ENCODE peak calls at places on chromosomes 16 and 17, in nine cellular contexts. J is amniotic stem cell; Q is T-helper 9 cell; E is activated effector memory CD4-positive, alpha-beta T cell treated with Interleukin-2 at 50 U/mL for 16 hours; P is H1; Y is NCI-H1436; B is LNCaP clone FGC; L is NCI-H2029; V is activated T-cell treated with anti-CD3 and anti-CD28 coated beads, Interleukin-2, amount 50 U/mL, for 48 hours. F is an unnamed sample.
A peak's percentile ranks its signal among the peaks of the same experiment; 100 is the strongest.

GRCh38 chr16:47604306-47604705 is 143.2 kb downstream of the PHKB start:
- DNase-seq in Q (no peak), B (no peak), Y (no peak), L (no peak), V (no peak), P (no peak), J (no peak), E (no peak), F (no peak)

GRCh38 chr17:75985986-75986385 is 6.9 kb downstream of the TEN1 start:
- DNase-seq in V (no peak), P (no peak), Y (no peak), J (no peak), B (no peak), L (no peak), E (no peak), Q (no peak), F (no peak)

GRCh38 chr17:4950757-4951204 is at the start of gene ENO3:
- DNase-seq in P (peak; percentile 68), L (peak; percentile 6), B (no peak), E (no peak), Y (no peak), V (no peak), J (no peak), Q (no peak), F (peak; percentile 28)

GRCh38 chr16:47565454-47565853 is 104.3 kb downstream of the PHKB start:
- DNase-seq in V (no peak), P (no peak), J (no peak), B (no peak), Q (no peak), E (peak; percentile 21), Y (no peak), L (no peak), F (no peak)

GRCh38 chr17:45756266-45756989 is 27.7 kb upstream of the CRHR1 start:
- DNase-seq in B (no peak), Q (no peak), E (no peak), V (no peak), L (no peak), P (no peak), Y (no peak), J (no peak), F (no peak)

GRCh38 chr17:49634487-49634865 is 43.4 kb downstream of the SPOP start:
- DNase-seq in Y (no peak), P (no peak), E (no peak), Q (no peak), L (no peak), V (no peak), J (no peak), B (no peak), F (no peak)

GRCh38 chr17:49053171-49053829 is 56.1 kb downstream of the IGF2BP1 start:
- DNase-seq in E (no peak), L (no peak), J (no peak), P (peak; percentile 55), Y (no peak), Q (no peak), V (no peak), B (no peak), F (no peak)

GRCh38 chr17:44778656-44779210 is 19.9 kb downstream of the ADAM11 start:
- DNase-seq in V (no peak), Q (no peak), L (no peak), Y (no peak), B (no peak), E (no peak), J (no peak), P (no peak), F (no peak)

GRCh38 chr16:23368469-23368868 is 66.4 kb downstream of the SCNN1B start:
- DNase-seq in J (no peak), B (no peak), V (no peak), Y (no peak), E (no peak), L (no peak), P (no peak), Q (no peak), F (no peak)

GRCh38 chr17:7929158-7930029 is at the start of gene KCNAB3:
- DNase-seq in V (peak; percentile 74), Q (peak; percentile 60), E (peak; percentile 51), B (no peak), J (peak; percentile 88), P (peak; percentile 83), L (no peak), Y (peak; percentile 85), F (peak; percentile 35)

GRCh38 chr17:21677126-21677910 is 15.0 kb upstream of the KCNJ18 start:
- DNase-seq in P (no peak), V (no peak), J (no peak), B (no peak), Q (no peak), Y (no peak), L (no peak), E (no peak), F (no peak)